ENCODE peak calls at places on chromosome 13, in six cellular contexts. N is LNCaP clone FGC; H is NCI-H748 treated with DMSO at 0.1 percent for 48 hours; G is nucleus accumbens; X is EH; L is CD8-positive, alpha-beta memory T cell. E is an unnamed sample.

GRCh38 chr13:23418776-23419683 is 14.5 kb downstream of the SACS start:
- DNase-seq in G (no peak), X (no peak), N (no peak), L (no peak), H (no peak), E (no peak)

GRCh38 chr13:40786568-40786996 is 2.8 kb upstream of the SLC25A15 start:
- DNase-seq in N (no peak), X (peak), L (no peak), G (no peak), H (no peak), E (peak)

GRCh38 chr13:40149611-40150283 is 494.3 kb downstream of the COG6 start:
- DNase-seq in G (no peak), X (peak), H (no peak), L (no peak), N (no peak), E (peak)

GRCh38 chr13:37966266-37966665 is 96.7 kb upstream of the TRPC4 start:
- DNase-seq in H (no peak), G (no peak), L (no peak), X (peak), N (no peak), E (no peak)

GRCh38 chr13:24684600-24684998 is 4.4 kb downstream of the ATP12A start:
- DNase-seq in H (no peak), G (no peak), X (no peak), N (no peak), L (no peak), E (no peak)

GRCh38 chr13:86563308-86563707 is 764.1 kb upstream of the SLITRK6 start:
- DNase-seq in X (no peak), H (no peak), L (no peak), G (no peak), N (no peak), E (peak)

GRCh38 chr13:23889598-23890224 is 511 bp upstream of the MIPEP start:
- DNase-seq in X (peak), H (peak), G (no peak), N (no peak), L (no peak), E (no peak)

GRCh38 chr13:51534075-51534817 is 50.0 kb upstream of the WDFY2 start:
- DNase-seq in X (peak), L (peak), N (no peak), H (no peak), G (no peak), E (no peak)

GRCh38 chr13:23686948-23687347 is 116.7 kb downstream of the TNFRSF19 start:
- DNase-seq in N (no peak), X (no peak), H (no peak), L (no peak), G (no peak), E (no peak)

GRCh38 chr13:99806671-99807070 is 164.9 kb downstream of the ZIC5 start:
- DNase-seq in G (no peak), H (no peak), L (no peak), N (no peak), X (no peak), E (no peak)

GRCh38 chr13:76048126-76048525 is 412.0 kb downstream of the LMO7 start:
- DNase-seq in H (no peak), L (no peak), G (no peak), N (no peak), X (no peak), E (no peak)

GRCh38 chr13:40547545-40548322 is 118.7 kb downstream of the FOXO1 start:
- DNase-seq in X (no peak), G (no peak), H (no peak), L (no peak), N (no peak), E (no peak)

GRCh38 chr13:59823495-59823894 is 340.2 kb downstream of the DIAPH3 start:
- DNase-seq in L (no peak), N (no peak), H (no peak), X (peak), G (no peak), E (peak)

GRCh38 chr13:73521291-73521626 is 462.5 kb downstream of the KLF5 start:
- DNase-seq in H (no peak), L (no peak), N (no peak), X (no peak), G (no peak), E (no peak)

GRCh38 chr13:112781881-112782361 is 92.1 kb downstream of the ATP11A start:
- DNase-seq in H (no peak), N (peak), G (peak), L (no peak), X (no peak), E (no peak)

GRCh38 chr13:41075485-41075884 is 14.2 kb downstream of the WBP4 start:
- DNase-seq in N (no peak), L (no peak), G (no peak), X (no peak), H (no peak), E (no peak)

GRCh38 chr13:94705081-94705751 is 7.1 kb downstream of the SOX21 start:
- DNase-seq in X (peak), G (no peak), L (no peak), N (no peak), H (no peak), E (no peak)

GRCh38 chr13:94020833-94021232 is 458.6 kb downstream of the DCT start:
- DNase-seq in H (no peak), G (no peak), L (no peak), N (no peak), X (peak), E (peak)

GRCh38 chr13:107205318-107206112 is 637.6 kb upstream of the ARGLU1 start:
- DNase-seq in H (peak), N (no peak), G (peak), L (peak), X (peak), E (peak)

GRCh38 chr13:29503041-29503837 is 92.2 kb downstream of the SLC7A1 start:
- DNase-seq in H (no peak), N (no peak), X (peak), L (no peak), G (peak), E (peak)

GRCh38 chr13:30872685-30873443 is 33.2 kb upstream of the MEDAG start:
- DNase-seq in X (peak), G (peak), H (no peak), L (no peak), N (no peak), E (peak)

GRCh38 chr13:30021611-30022010 is 171.2 kb upstream of the UBL3 start:
- DNase-seq in H (no peak), X (peak), N (no peak), G (no peak), L (no peak), E (no peak)

E was measured in mesenchymal stem cell.